ENCODE peak calls at places on chromosomes 13 and 19, in ten cellular contexts. H, R, S, X, U, F, A, K, W and Q are unnamed samples.

GRCh38 chr13:30829788-30830637 is 76.1 kb upstream of the MEDAG start:
- DNase-seq in S (no peak), X (no peak), U (no peak), K (no peak), F (no peak), A (no peak), R (no peak), H (no peak), W (no peak), Q (no peak)

GRCh38 chr13:25109341-25109740 is 13.4 kb downstream of the PABPC3 start:
- DNase-seq in R (no peak), F (no peak), U (no peak), W (no peak), K (no peak), X (no peak), A (no peak), S (no peak), H (no peak), Q (no peak)

GRCh38 chr13:47298506-47298905 is 401.7 kb upstream of the HTR2A start:
- DNase-seq in H (no peak), R (no peak), U (peak; percentile 4), X (no peak), W (no peak), K (no peak), S (no peak), A (no peak), F (no peak), Q (no peak)

GRCh38 chr13:36921902-36922301 is 1.9 kb upstream of the SMAD9 start:
- DNase-seq in S (no peak), K (no peak), H (no peak), A (no peak), U (no peak), X (no peak), W (no peak), R (no peak), F (no peak), Q (no peak)

GRCh38 chr13:50222569-50223332 is 207.5 kb downstream of the KCNRG start:
- DNase-seq in S (peak; percentile 74), A (peak; percentile 58), K (no peak), R (no peak), X (no peak), H (no peak), W (peak; percentile 90), U (peak; percentile 68), F (no peak), Q (no peak)

GRCh38 chr19:5338661-5339469 is 1.7 kb downstream of the PTPRS start:
- DNase-seq in W (no peak), K (peak; percentile 46), F (no peak), A (no peak), S (no peak), X (peak; percentile 6), R (no peak), U (no peak), H (no peak), Q (no peak)

GRCh38 chr19:54653181-54653809 is 9.5 kb upstream of the LILRB4 start:
- DNase-seq in U (peak; percentile 7), X (no peak), S (no peak), A (no peak), R (no peak), W (no peak), F (no peak), K (no peak), H (no peak), Q (peak; percentile 9)

GRCh38 chr19:29429581-29429980 is 96.2 kb upstream of the VSTM2B start:
- DNase-seq in S (no peak), A (no peak), K (no peak), H (no peak), R (no peak), U (no peak), X (no peak), W (no peak), F (no peak), Q (no peak)

GRCh38 chr13:76455960-76456359 is 430.2 kb downstream of the KCTD12 start:
- DNase-seq in H (no peak), F (peak; percentile 39), A (no peak), R (no peak), K (no peak), W (no peak), X (no peak), S (no peak), U (peak; percentile 78), Q (no peak)

GRCh38 chr19:10256970-10257615 is 5.1 kb downstream of the MRPL4 start:
- DNase-seq in U (no peak), R (no peak), H (no peak), W (no peak), A (no peak), F (no peak), X (no peak), S (no peak), K (no peak), Q (no peak)

GRCh38 chr13:35994131-35994966 is 136.8 kb downstream of the DCLK1 start:
- DNase-seq in K (no peak), A (no peak), H (no peak), U (peak; percentile 4), R (no peak), X (no peak), W (peak; percentile 58), S (peak; percentile 65), F (no peak), Q (no peak)

GRCh38 chr19:3094638-3095374 is 644 bp downstream of the GNA11 start:
- DNase-seq in X (peak; percentile 57), A (no peak), K (no peak), F (no peak), S (no peak), W (no peak), H (no peak), R (no peak), U (peak; percentile 17), Q (no peak)

GRCh38 chr13:113743366-113744195 is 15.4 kb upstream of the TMEM255B start:
- DNase-seq in U (no peak), F (no peak), H (no peak), R (no peak), K (no peak), X (no peak), A (no peak), W (peak; percentile 30), S (no peak), Q (no peak)

GRCh38 chr19:1291761-1292418 is 6.2 kb downstream of the EFNA2 start:
- DNase-seq in H (no peak), F (no peak), S (no peak), K (no peak), A (no peak), R (no peak), X (no peak), W (no peak), U (no peak), Q (no peak)

GRCh38 chr19:34148672-34149185 is 23.6 kb upstream of the LSM14A start:
- DNase-seq in H (no peak), K (no peak), U (no peak), F (no peak), A (no peak), S (no peak), W (no peak), R (no peak), X (no peak), Q (no peak)

GRCh38 chr13:103568314-103568713 is 502.1 kb upstream of the SLC10A2 start:
- DNase-seq in H (no peak), R (no peak), X (no peak), W (no peak), U (no peak), S (no peak), F (no peak), K (no peak), A (no peak), Q (no peak)